ENCODE peak calls at places on chromosomes 7 and 10, in nine cellular contexts. One of them, this sample, is unnamed.

GRCh38 chr7:100013328-100013676 is 2.1 kb upstream of the ZKSCAN1 start:
- DNase-seq in KG1: no peak
- DNase-seq in spleen: no peak
- DNase-seq in left lobe of liver: no peak
- DNase-seq in activated naive CD4-positive, alpha-beta T cell treated with anti-CD3 and anti-CD28 coated beads for 36 hours: peak; percentile 81
- DNase-seq in GM04504: no peak
- DNase-seq in HuH-7.5: no peak
- DNase-seq in central memory CD4-positive, alpha-beta T cell: no peak
- DNase-seq in NCI-H1092 treated with DMSO at 0.1 percent for 48 hours: no peak
- DNase-seq in this sample: peak; percentile 9

GRCh38 chr10:96645191-96645721 is 58.4 kb upstream of the TM9SF3 start:
- DNase-seq in KG1: no peak
- DNase-seq in spleen: peak; percentile 84
- DNase-seq in left lobe of liver: no peak
- DNase-seq in activated naive CD4-positive, alpha-beta T cell treated with anti-CD3 and anti-CD28 coated beads for 36 hours: no peak
- DNase-seq in GM04504: no peak
- DNase-seq in HuH-7.5: no peak
- DNase-seq in central memory CD4-positive, alpha-beta T cell: no peak
- DNase-seq in NCI-H1092 treated with DMSO at 0.1 percent for 48 hours: no peak
- DNase-seq in this sample: no peak

GRCh38 chr7:93453264-93453663 is 121.3 kb downstream of the CALCR start:
- DNase-seq in KG1: no peak
- DNase-seq in spleen: no peak
- DNase-seq in left lobe of liver: no peak
- DNase-seq in activated naive CD4-positive, alpha-beta T cell treated with anti-CD3 and anti-CD28 coated beads for 36 hours: no peak
- DNase-seq in GM04504: no peak
- DNase-seq in HuH-7.5: no peak
- DNase-seq in central memory CD4-positive, alpha-beta T cell: no peak
- DNase-seq in NCI-H1092 treated with DMSO at 0.1 percent for 48 hours: no peak
- DNase-seq in this sample: no peak

GRCh38 chr7:151101621-151102396 is 15.5 kb downstream of the AGAP3 start:
- DNase-seq in KG1: no peak
- DNase-seq in spleen: no peak
- DNase-seq in left lobe of liver: no peak
- DNase-seq in activated naive CD4-positive, alpha-beta T cell treated with anti-CD3 and anti-CD28 coated beads for 36 hours: no peak
- DNase-seq in GM04504: no peak
- DNase-seq in HuH-7.5: no peak
- DNase-seq in central memory CD4-positive, alpha-beta T cell: no peak
- DNase-seq in NCI-H1092 treated with DMSO at 0.1 percent for 48 hours: no peak
- DNase-seq in this sample: no peak

GRCh38 chr7:26399747-26400146 is 108.1 kb downstream of the SNX10 start:
- DNase-seq in KG1: no peak
- DNase-seq in spleen: no peak
- DNase-seq in left lobe of liver: no peak
- DNase-seq in activated naive CD4-positive, alpha-beta T cell treated with anti-CD3 and anti-CD28 coated beads for 36 hours: no peak
- DNase-seq in GM04504: no peak
- DNase-seq in HuH-7.5: no peak
- DNase-seq in central memory CD4-positive, alpha-beta T cell: no peak
- DNase-seq in NCI-H1092 treated with DMSO at 0.1 percent for 48 hours: no peak
- DNase-seq in this sample: no peak

GRCh38 chr10:122786269-122786668 is 59.4 kb downstream of the CUZD1 start:
- DNase-seq in KG1: no peak
- DNase-seq in spleen: no peak
- DNase-seq in left lobe of liver: no peak
- DNase-seq in activated naive CD4-positive, alpha-beta T cell treated with anti-CD3 and anti-CD28 coated beads for 36 hours: peak; percentile 7
- DNase-seq in GM04504: peak; percentile 0
- DNase-seq in HuH-7.5: peak; percentile 65
- DNase-seq in central memory CD4-positive, alpha-beta T cell: no peak
- DNase-seq in NCI-H1092 treated with DMSO at 0.1 percent for 48 hours: no peak
- DNase-seq in this sample: no peak

GRCh38 chr7:117325836-117326235 is 3.0 kb upstream of the WNT2 start:
- DNase-seq in KG1: no peak
- DNase-seq in spleen: no peak
- DNase-seq in left lobe of liver: no peak
- DNase-seq in activated naive CD4-positive, alpha-beta T cell treated with anti-CD3 and anti-CD28 coated beads for 36 hours: no peak
- DNase-seq in GM04504: no peak
- DNase-seq in HuH-7.5: no peak
- DNase-seq in central memory CD4-positive, alpha-beta T cell: no peak
- DNase-seq in NCI-H1092 treated with DMSO at 0.1 percent for 48 hours: no peak
- DNase-seq in this sample: no peak

GRCh38 chr7:48427671-48428070 is 256.4 kb downstream of the ABCA13 start:
- DNase-seq in KG1: no peak
- DNase-seq in spleen: no peak
- DNase-seq in left lobe of liver: no peak
- DNase-seq in activated naive CD4-positive, alpha-beta T cell treated with anti-CD3 and anti-CD28 coated beads for 36 hours: no peak
- DNase-seq in GM04504: no peak
- DNase-seq in HuH-7.5: no peak
- DNase-seq in central memory CD4-positive, alpha-beta T cell: no peak
- DNase-seq in NCI-H1092 treated with DMSO at 0.1 percent for 48 hours: no peak
- DNase-seq in this sample: no peak

GRCh38 chr10:43691503-43691902 is 42.8 kb upstream of the ZNF32 start:
- DNase-seq in KG1: no peak
- DNase-seq in spleen: no peak
- DNase-seq in left lobe of liver: no peak
- DNase-seq in activated naive CD4-positive, alpha-beta T cell treated with anti-CD3 and anti-CD28 coated beads for 36 hours: no peak
- DNase-seq in GM04504: no peak
- DNase-seq in HuH-7.5: no peak
- DNase-seq in central memory CD4-positive, alpha-beta T cell: no peak
- DNase-seq in NCI-H1092 treated with DMSO at 0.1 percent for 48 hours: no peak
- DNase-seq in this sample: no peak

This sample was measured in NCI-H2029.